ENCODE peak calls at places on chromosomes 6 and 20, in four cellular contexts. T, R, L and U are unnamed samples.

GRCh38 chr6:53741417-53741816 is 53.4 kb upstream of the LRRC1 start:
- DNase-seq in R (no peak), T (no peak), L (no peak), U (no peak)

GRCh38 chr6:32852018-32852843 is 1.3 kb downstream of the TAP1 start:
- DNase-seq in L (no peak), T (peak), R (no peak), U (peak)

GRCh38 chr6:82963527-82963926 is 102.1 kb downstream of the UBE3D start:
- DNase-seq in T (no peak), L (no peak), R (no peak), U (no peak)

GRCh38 chr20:440636-441035 is 21.7 kb downstream of the TBC1D20 start:
- DNase-seq in T (no peak), R (no peak), L (no peak), U (no peak)

GRCh38 chr6:39909701-39910100 is 24.6 kb downstream of the MOCS1 start:
- DNase-seq in L (no peak), T (peak), R (no peak), U (no peak)

GRCh38 chr6:125918230-125918629 is 38.3 kb upstream of the HINT3 start:
- DNase-seq in L (peak), R (peak), T (no peak), U (no peak)

GRCh38 chr6:77092971-77093370 is 370.3 kb downstream of the HTR1B start:
- DNase-seq in R (no peak), T (no peak), L (no peak), U (no peak)

GRCh38 chr20:56504373-56505005 is 20.1 kb upstream of the FAM209A start:
- DNase-seq in R (no peak), T (no peak), L (no peak), U (no peak)

GRCh38 chr6:161238076-161238869 is 35.6 kb downstream of the AGPAT4 start:
- DNase-seq in L (no peak), T (no peak), R (no peak), U (no peak)

GRCh38 chr20:60138263-60139127 is 180.3 kb downstream of the CDH26 start:
- DNase-seq in R (peak), T (peak), L (no peak), U (no peak)

GRCh38 chr6:75449625-75450206 is 43.9 kb downstream of the FILIP1 start:
- DNase-seq in T (no peak), R (no peak), L (no peak), U (no peak)

GRCh38 chr6:41451039-41451438 is 95.1 kb upstream of the FOXP4 start:
- DNase-seq in T (no peak), L (no peak), R (no peak), U (no peak)

GRCh38 chr6:159106627-159107241 is 61.9 kb upstream of the TAGAP start:
- DNase-seq in T (peak), L (no peak), R (peak), U (peak)

GRCh38 chr6:53894086-53894485 is 99.3 kb downstream of the LRRC1 start:
- DNase-seq in L (peak), R (no peak), T (no peak), U (peak)

GRCh38 chr6:112936476-112936875 is 589.3 kb downstream of the RFPL4B start:
- DNase-seq in T (no peak), L (no peak), R (no peak), U (no peak)

GRCh38 chr6:346389-347030 is 45.0 kb upstream of the IRF4 start:
- DNase-seq in L (no peak), T (peak), R (no peak), U (no peak)

GRCh38 chr20:36579996-36580545 is 6.7 kb downstream of the TGIF2 start:
- DNase-seq in R (no peak), L (no peak), T (no peak), U (no peak)

GRCh38 chr6:170158296-170159039 is 132.4 kb downstream of the DLL1 start:
- DNase-seq in T (no peak), R (no peak), L (no peak), U (no peak)